ENCODE peak calls at places on chromosomes 16 and 17, in ten cellular contexts. P, T, J, G, O, B, D, F, E and X are unnamed samples.

GRCh38 chr17:66950886-66951604 is 13.5 kb upstream of the CACNG4 start:
- DNase-seq in P (no peak), J (no peak), G (no peak), F (no peak), T (no peak), E (no peak), B (no peak), D (peak), O (no peak), X (no peak)

GRCh38 chr16:51134876-51135275 is 16.2 kb downstream of the SALL1 start:
- DNase-seq in D (peak), P (no peak), F (no peak), E (no peak), B (no peak), O (no peak), G (no peak), T (no peak), J (no peak), X (no peak)

GRCh38 chr16:68319185-68319908 is 8.5 kb downstream of the PRMT7 start:
- DNase-seq in D (no peak), E (no peak), G (no peak), P (no peak), B (no peak), T (peak), F (no peak), J (no peak), O (no peak), X (no peak)

GRCh38 chr17:1830288-1830687 is 483 bp downstream of the RPA1 start:
- DNase-seq in T (no peak), B (peak), E (peak), P (peak), D (no peak), O (peak), G (no peak), F (no peak), J (peak), X (peak)

GRCh38 chr17:8871081-8871581 is 3.7 kb upstream of the PIK3R6 start:
- DNase-seq in E (no peak), D (no peak), F (peak), O (no peak), T (no peak), B (no peak), P (no peak), J (no peak), G (no peak), X (no peak)

GRCh38 chr17:74192950-74193781 is 10.3 kb upstream of the RPL38 start:
- DNase-seq in B (no peak), F (no peak), T (no peak), P (no peak), J (no peak), O (no peak), D (peak), E (no peak), G (no peak), X (peak)

GRCh38 chr17:82236142-82236971 is 7.5 kb downstream of the SLC16A3 start:
- DNase-seq in T (peak), G (no peak), O (peak), J (peak), E (no peak), F (peak), P (peak), B (no peak), D (peak), X (peak)

GRCh38 chr16:47018223-47018891 is 44.9 kb upstream of the DNAJA2 start:
- DNase-seq in J (peak), O (peak), G (no peak), T (peak), F (peak), E (peak), B (peak), P (peak), D (no peak), X (peak)

GRCh38 chr17:28975031-28975430 is 23.7 kb upstream of the PHF12 start:
- DNase-seq in O (no peak), J (no peak), T (no peak), P (no peak), E (no peak), B (no peak), D (no peak), G (no peak), F (no peak), X (no peak)

GRCh38 chr16:9665851-9666271 is 516.4 kb downstream of the GRIN2A start:
- DNase-seq in J (no peak), F (no peak), P (no peak), E (no peak), G (no peak), D (no peak), T (no peak), O (no peak), B (no peak), X (no peak)

GRCh38 chr17:9788582-9788981 is 2.8 kb downstream of the DHRS7C start:
- DNase-seq in F (no peak), T (no peak), J (no peak), B (no peak), D (no peak), G (no peak), O (no peak), E (no peak), P (no peak), X (no peak)

GRCh38 chr16:53061701-53062159 is 6.9 kb downstream of the CHD9 start:
- DNase-seq in E (no peak), F (no peak), G (no peak), D (no peak), T (no peak), O (no peak), P (no peak), J (no peak), B (no peak), X (peak)

GRCh38 chr16:78489631-78490030 is 390.2 kb downstream of the WWOX start:
- DNase-seq in F (no peak), D (no peak), B (no peak), P (no peak), J (no peak), T (no peak), E (no peak), G (no peak), O (no peak), X (no peak)

GRCh38 chr17:48970224-48970623 is 1.8 kb upstream of the GIP start:
- DNase-seq in J (no peak), B (no peak), G (no peak), D (no peak), T (no peak), F (no peak), P (no peak), O (no peak), E (no peak), X (no peak)

GRCh38 chr17:44733753-44734152 is 25.0 kb upstream of the ADAM11 start:
- DNase-seq in G (no peak), T (no peak), D (no peak), F (no peak), O (no peak), B (peak), E (no peak), J (no peak), P (peak), X (peak)

GRCh38 chr16:69711115-69711740 is 15.1 kb downstream of the NQO1 start:
- DNase-seq in T (no peak), E (peak), D (no peak), F (no peak), P (no peak), G (no peak), J (no peak), B (peak), O (no peak), X (no peak)

GRCh38 chr17:58666858-58667267 is 25.0 kb downstream of the TEX14 start:
- DNase-seq in O (no peak), T (peak), E (no peak), D (peak), G (no peak), B (peak), F (no peak), J (no peak), P (peak), X (no peak)

GRCh38 chr17:63775420-63775819 is 1.4 kb downstream of the DDX42 start:
- DNase-seq in D (no peak), F (no peak), J (no peak), O (no peak), P (no peak), G (no peak), T (no peak), E (no peak), B (peak), X (no peak)

GRCh38 chr16:76573281-76573680 is 296.1 kb downstream of the CNTNAP4 start:
- DNase-seq in T (no peak), G (no peak), B (no peak), F (no peak), P (no peak), O (no peak), J (no peak), E (no peak), D (no peak), X (no peak)

GRCh38 chr17:64687959-64688358 is 25.9 kb upstream of the SMURF2 start:
- DNase-seq in E (peak), F (no peak), J (no peak), T (no peak), D (no peak), G (no peak), P (no peak), O (no peak), B (peak), X (no peak)

GRCh38 chr17:82269138-82269881 is 4.2 kb downstream of the CSNK1D start:
- DNase-seq in D (no peak), E (no peak), T (no peak), O (no peak), J (no peak), P (no peak), G (no peak), F (no peak), B (no peak), X (no peak)

GRCh38 chr17:11372692-11373091 is 131.7 kb downstream of the SHISA6 start:
- DNase-seq in F (no peak), D (no peak), P (no peak), B (no peak), E (no peak), O (no peak), T (no peak), J (no peak), G (no peak), X (no peak)

GRCh38 chr16:78437352-78437968 is 338.0 kb downstream of the WWOX start:
- DNase-seq in O (peak), T (peak), P (peak), B (peak), F (peak), E (no peak), G (no peak), J (peak), D (no peak), X (peak)